ENCODE peak calls at places on chromosomes 1 and 21, in four cellular contexts. H is Calu3, C is omental fat pad, E is NCI-H1417. P is an unnamed sample.

GRCh38 chr1:186865253-186865652 is 36.5 kb downstream of the PLA2G4A start:
- DNase-seq in H (no peak), C (no peak), E (no peak), P (no peak)

GRCh38 chr1:117658676-117659075 is 52.8 kb downstream of the TENT5C start:
- DNase-seq in C (no peak), H (no peak), E (no peak), P (no peak)

GRCh38 chr1:177385760-177386698 is 215.3 kb downstream of the BRINP2 start:
- DNase-seq in C (no peak), E (peak), H (no peak), P (no peak)

GRCh38 chr1:109667452-109668122 is at the start of gene GSTM2:
- DNase-seq in H (no peak), C (peak), E (no peak), P (peak)

GRCh38 chr1:32180186-32181060 is 948 bp downstream of the TXLNA start:
- DNase-seq in E (peak), C (no peak), H (peak), P (no peak)

GRCh38 chr1:93301131-93301530 is 44.6 kb upstream of the DR1 start:
- DNase-seq in C (no peak), H (no peak), E (no peak), P (no peak)

GRCh38 chr1:109844609-109845008 is 66.0 kb upstream of the CSF1 start:
- DNase-seq in E (no peak), H (no peak), C (no peak), P (no peak)

GRCh38 chr21:46585191-46585953 is 19.5 kb downstream of the S100B start:
- DNase-seq in E (peak), H (no peak), C (no peak), P (no peak)

GRCh38 chr1:203673550-203674411 is 47.1 kb downstream of the ATP2B4 start:
- DNase-seq in H (peak), E (peak), C (peak), P (no peak)

GRCh38 chr1:75614455-75615379 is 3.8 kb upstream of the SLC44A5 start:
- DNase-seq in E (peak), H (peak), C (no peak), P (no peak)

GRCh38 chr21:45267390-45267760 is 20.3 kb downstream of the POFUT2 start:
- DNase-seq in C (no peak), E (no peak), H (no peak), P (no peak)

GRCh38 chr1:101479945-101480344 is 243.1 kb downstream of the S1PR1 start:
- DNase-seq in H (no peak), E (no peak), C (no peak), P (no peak)

GRCh38 chr1:234875953-234876814 is 252.5 kb downstream of the TOMM20 start:
- DNase-seq in H (peak), E (no peak), C (no peak), P (no peak)

GRCh38 chr1:6367381-6368007 is 26.1 kb downstream of the ACOT7 start:
- DNase-seq in C (no peak), E (no peak), H (no peak), P (peak)

GRCh38 chr1:11858968-11859871 is 475 bp upstream of the NPPB start:
- DNase-seq in C (no peak), H (peak), E (no peak), P (no peak)

GRCh38 chr21:42350271-42350885 is 416 bp downstream of the TFF2 start:
- DNase-seq in E (no peak), C (no peak), H (no peak), P (no peak)

GRCh38 chr1:13803546-13804239 is 103.7 kb downstream of the PRDM2 start:
- DNase-seq in E (no peak), C (no peak), H (no peak), P (no peak)

GRCh38 chr1:198669771-198670170 is 30.9 kb downstream of the PTPRC start:
- DNase-seq in H (no peak), C (no peak), E (no peak), P (no peak)

GRCh38 chr1:28173151-28173979 is 3.1 kb downstream of the PTAFR start:
- DNase-seq in H (no peak), E (no peak), C (no peak), P (no peak)

GRCh38 chr21:35643176-35643575 is 417.1 kb downstream of the SETD4 start:
- DNase-seq in E (no peak), H (no peak), C (no peak), P (no peak)

GRCh38 chr1:43059640-43060574 is 101.2 kb upstream of the SLC2A1 start:
- DNase-seq in C (no peak), H (no peak), E (no peak), P (no peak)

GRCh38 chr1:32782086-32782485 is 35.1 kb downstream of the YARS1 start:
- DNase-seq in C (no peak), H (no peak), E (no peak), P (no peak)

GRCh38 chr1:87329051-87329755 is 523 bp downstream of the LMO4 start:
- DNase-seq in C (no peak), H (peak), E (peak), P (no peak)

GRCh38 chr1:19384113-19384512 is 72.0 kb downstream of the SLC66A1 start:
- DNase-seq in H (no peak), E (peak), C (no peak), P (no peak)

GRCh38 chr1:179754031-179754624 is 11.0 kb downstream of the FAM163A start:
- DNase-seq in C (no peak), H (no peak), E (no peak), P (no peak)

GRCh38 chr21:46130721-46131720 is 24.4 kb downstream of the FTCD start:
- DNase-seq in H (no peak), E (peak), C (no peak), P (no peak)

GRCh38 chr1:85577421-85578320 is 2.9 kb upstream of the CCN1 start:
- DNase-seq in C (no peak), H (peak), E (no peak), P (peak)

GRCh38 chr1:2284932-2285331 is 56.8 kb downstream of the SKI start:
- DNase-seq in E (no peak), H (no peak), C (no peak), P (no peak)

GRCh38 chr21:29524055-29524454 is 225.3 kb downstream of the BACH1 start:
- DNase-seq in E (no peak), H (no peak), C (no peak), P (no peak)

GRCh38 chr1:157831968-157832626 is 9.5 kb downstream of the CD5L start:
- DNase-seq in E (no peak), C (no peak), H (no peak), P (no peak)

GRCh38 chr1:40914927-40915569 is 52.9 kb upstream of the CITED4 start:
- DNase-seq in H (no peak), E (no peak), C (no peak), P (no peak)

GRCh38 chr1:43286533-43286932 is 1.2 kb upstream of the C1orf210 start:
- DNase-seq in C (no peak), H (no peak), E (no peak), P (no peak)

GRCh38 chr1:21931171-21932093 is 5.7 kb downstream of the HSPG2 start:
- DNase-seq in E (no peak), H (peak), C (no peak), P (peak)

GRCh38 chr1:186302378-186302920 is 72.6 kb downstream of the TPR start:
- DNase-seq in E (no peak), C (no peak), H (no peak), P (no peak)

GRCh38 chr1:36178479-36179219 is 22.7 kb downstream of the MAP7D1 start:
- DNase-seq in H (no peak), C (no peak), E (no peak), P (no peak)

GRCh38 chr1:211830330-211831142 is at the start of gene LPGAT1:
- DNase-seq in C (peak), E (peak), H (peak), P (peak)

P was measured in breast epithelium.